ENCODE peak calls at places on chromosomes 4 and X, in ten cellular contexts. J is HFF-Myc, U is MM.1S, B is B cell, W is prostate gland, I is glutamatergic neuron, L is brain microvascular endothelial cell, A is tibial artery, T is A549, F is neural crest cell. Q is an unnamed sample.

GRCh38 chr4:74451214-74451661 is 6.3 kb downstream of the AREG start:
- DNase-seq in J (no peak), U (no peak), B (no peak), W (no peak), I (no peak), L (peak), A (no peak), T (peak), F (no peak), Q (peak)

GRCh38 chrX:39504850-39505259 is 592.9 kb downstream of the BCOR start:
- DNase-seq in J (no peak), U (no peak), B (no peak), W (no peak), I (no peak), L (no peak), A (no peak), T (no peak), F (no peak), Q (no peak)

GRCh38 chrX:103120748-103121147 is 27.8 kb upstream of the NXF3 start:
- DNase-seq in J (no peak), U (no peak), B (no peak), W (no peak), I (no peak), L (no peak), A (no peak), T (no peak), F (no peak), Q (no peak)

GRCh38 chr4:160826339-160826679 is 1337.5 kb downstream of the FSTL5 start:
- DNase-seq in J (no peak), U (no peak), B (no peak), W (no peak), I (no peak), L (no peak), A (no peak), T (no peak), F (no peak), Q (no peak)

GRCh38 chr4:155444695-155445094 is 67.9 kb upstream of the MAP9 start:
- DNase-seq in J (no peak), U (no peak), B (no peak), W (no peak), I (no peak), L (no peak), A (no peak), T (no peak), F (no peak), Q (no peak)

GRCh38 chr4:84224522-84224921 is 274.6 kb downstream of the NKX6-1 start:
- DNase-seq in J (no peak), U (no peak), B (no peak), W (no peak), I (no peak), L (no peak), A (no peak), T (no peak), F (no peak), Q (no peak)

GRCh38 chrX:80388206-80388605 is 32.0 kb upstream of the TENT5D start:
- DNase-seq in J (no peak), U (no peak), B (no peak), W (no peak), I (no peak), L (no peak), A (no peak), T (no peak), F (no peak), Q (no peak)

GRCh38 chr4:89707467-89707866 is 129.5 kb downstream of the SNCA start:
- DNase-seq in J (no peak), U (no peak), B (no peak), W (no peak), I (no peak), L (no peak), A (no peak), T (no peak), F (no peak), Q (no peak)

GRCh38 chr4:137610960-137611359 is 78.7 kb upstream of the PCDH18 start:
- DNase-seq in J (peak), U (peak), B (no peak), W (no peak), I (peak), L (peak), A (no peak), T (no peak), F (peak), Q (no peak)

GRCh38 chrX:151870603-151871002 is 42.1 kb upstream of the MAGEA4 start:
- DNase-seq in J (peak), U (no peak), B (no peak), W (no peak), I (no peak), L (peak), A (no peak), T (peak), F (no peak), Q (no peak)

GRCh38 chr4:186840222-186840701 is 116.6 kb upstream of the FAT1 start:
- DNase-seq in J (no peak), U (no peak), B (no peak), W (no peak), I (no peak), L (peak), A (peak), T (no peak), F (no peak), Q (no peak)

GRCh38 chrX:66680451-66680850 is 41.6 kb upstream of the EDA2R start:
- DNase-seq in J (no peak), U (no peak), B (no peak), W (no peak), I (no peak), L (peak), A (no peak), T (no peak), F (no peak), Q (no peak)

GRCh38 chrX:74251006-74251930 is 52.7 kb upstream of the ZCCHC13 start:
- DNase-seq in J (peak), U (no peak), B (no peak), W (peak), I (no peak), L (no peak), A (no peak), T (peak), F (no peak), Q (peak)

GRCh38 chr4:148857234-148857972 is 415.2 kb upstream of the NR3C2 start:
- DNase-seq in J (no peak), U (no peak), B (no peak), W (no peak), I (no peak), L (no peak), A (no peak), T (no peak), F (no peak), Q (no peak)

DNA sequence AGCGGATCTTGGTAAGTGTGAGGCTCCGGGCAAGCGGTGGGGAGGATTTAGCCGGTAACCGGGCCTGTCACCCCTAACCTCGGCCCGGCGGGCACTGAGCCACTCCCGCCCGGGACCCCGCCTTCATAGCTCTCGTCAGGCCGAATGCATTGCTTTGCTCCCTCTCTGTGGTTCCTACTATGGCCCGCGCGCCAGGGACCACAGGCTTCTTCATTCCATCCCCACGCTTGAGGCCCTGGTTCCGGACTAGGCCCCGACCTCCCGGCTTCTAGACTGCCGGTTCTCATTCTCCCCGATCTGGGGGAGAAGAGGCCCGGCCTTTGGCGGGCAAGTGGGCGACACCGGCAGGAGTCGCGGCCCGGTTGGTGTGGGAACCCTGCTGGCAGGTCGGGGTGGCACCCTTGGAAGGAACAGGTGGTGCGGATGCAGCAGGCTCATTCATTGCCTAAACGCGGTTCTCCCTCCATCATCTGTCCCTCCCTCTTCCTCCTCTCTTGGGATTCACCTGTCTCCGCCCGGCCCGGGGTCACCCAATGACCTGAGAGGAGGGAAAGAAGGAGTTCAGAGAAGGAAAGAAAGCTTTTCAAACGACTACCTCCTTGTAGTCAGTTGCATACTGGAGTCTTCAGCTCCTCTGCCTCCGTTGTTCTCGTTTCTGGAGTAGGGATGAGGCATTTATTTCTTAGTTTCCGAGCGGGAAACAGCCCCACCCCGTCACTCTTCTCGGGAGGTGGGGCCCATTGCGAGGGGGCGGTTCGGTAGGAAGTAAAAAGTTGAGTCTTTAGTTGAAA is at the start of gene NDUFC1:
- DNase-seq in J (no peak), U (peak), B (peak), W (peak), I (peak), L (peak), A (peak), T (peak), F (peak), Q (peak)
- TF ChIP-seq CTCF in J (peak), U (peak), B (peak), W (no peak), I (peak), L (peak), A (peak), T (no peak), F (peak), Q (peak)

GRCh38 chrX:30593435-30594200 is 16.1 kb upstream of the TASL start:
- DNase-seq in J (no peak), U (peak), B (no peak), W (no peak), I (no peak), L (no peak), A (no peak), T (no peak), F (no peak), Q (no peak)
- TF ChIP-seq CTCF in J (no peak), U (peak), B (peak), W (no peak), I (no peak), L (no peak), A (no peak), T (no peak), F (no peak), Q (no peak)

DNA sequence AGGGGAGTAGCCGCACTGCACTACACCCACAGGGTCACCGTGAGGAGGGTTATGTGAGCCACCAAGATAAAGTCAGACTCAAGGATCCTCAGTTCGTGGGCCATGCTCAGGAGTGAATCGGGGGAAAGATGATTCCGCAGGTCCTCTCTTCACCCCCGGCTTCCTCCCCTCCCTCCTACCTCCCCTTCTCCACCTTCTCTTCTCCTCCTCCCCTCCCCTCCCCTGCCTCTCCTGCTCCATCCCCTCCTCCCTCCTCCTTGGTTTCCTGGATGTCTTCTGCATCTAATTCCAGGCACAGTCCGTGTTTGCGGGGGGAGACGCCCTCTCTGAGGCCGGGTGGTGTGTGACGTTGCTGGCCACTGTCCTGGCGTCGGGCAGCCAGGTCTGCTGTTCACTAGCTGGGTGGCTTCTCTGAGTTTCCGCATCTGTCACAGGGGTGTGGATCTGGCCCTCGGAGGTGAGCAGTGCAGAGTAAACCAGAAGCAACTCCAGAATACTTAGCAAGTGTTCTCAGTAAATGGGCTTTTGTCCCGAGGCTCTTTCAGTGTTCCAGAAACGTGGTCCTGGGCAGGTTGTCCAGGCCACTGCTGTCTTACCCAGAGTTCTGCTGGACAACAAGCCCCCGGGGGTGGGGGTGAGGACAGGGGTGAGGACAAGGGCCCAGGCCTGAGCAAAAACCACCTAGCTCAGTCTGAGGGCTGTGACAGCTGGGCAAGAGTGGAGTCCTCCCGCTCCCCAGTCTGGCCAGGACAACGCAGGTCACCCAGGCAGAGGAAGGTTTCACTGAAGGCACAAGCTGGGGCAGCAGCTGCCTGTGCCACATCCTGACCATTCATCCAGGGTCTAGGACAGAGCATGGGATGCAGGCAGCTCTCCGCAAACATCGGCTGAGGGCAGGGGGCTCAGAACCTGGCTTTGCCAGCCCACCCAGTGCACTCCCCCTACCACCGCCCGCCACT is 92.3 kb downstream of the PPP2R2C start:
- DNase-seq in J (no peak), U (no peak), B (no peak), W (no peak), I (no peak), L (no peak), A (no peak), T (no peak), F (no peak), Q (no peak)
- TF ChIP-seq CTCF in J (no peak), U (no peak), B (no peak), W (no peak), I (no peak), L (no peak), A (no peak), T (no peak), F (no peak), Q (no peak)

GRCh38 chrX:135629342-135629741 is 84.1 kb upstream of the CT45A1 start:
- DNase-seq in J (no peak), U (no peak), B (no peak), W (no peak), I (no peak), L (no peak), A (no peak), T (no peak), F (no peak), Q (no peak)

DNA sequence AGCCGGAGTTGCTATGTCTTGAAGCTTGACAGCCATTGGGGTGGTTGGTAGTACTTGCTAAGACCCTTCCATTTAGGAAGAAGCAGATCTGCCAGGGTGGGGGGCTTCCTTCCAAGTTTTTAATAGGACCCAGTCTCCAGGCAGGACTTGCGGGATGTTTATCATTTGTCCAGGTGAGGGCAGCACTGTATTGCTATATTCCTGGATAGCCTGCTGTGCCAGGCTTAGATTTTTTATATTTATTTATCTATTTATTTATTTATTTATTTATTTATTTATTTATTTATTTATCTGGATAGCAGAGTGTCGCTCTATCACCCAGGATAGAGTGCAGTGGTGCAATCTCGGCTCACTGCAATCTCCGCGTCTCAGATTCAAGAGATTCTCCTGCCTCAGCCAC is 87.4 kb upstream of the CT45A1 start:
- DNase-seq in J (no peak), U (no peak), B (no peak), W (no peak), I (no peak), L (no peak), A (no peak), T (no peak), F (no peak), Q (no peak)
- TF ChIP-seq CTCF in J (no peak), U (peak), B (no peak), W (no peak), I (peak), L (no peak), A (no peak), T (peak), F (peak), Q (no peak)

Q was measured in CD14-positive monocyte.